ENCODE peak calls at places on chromosomes 6 and 20, in seven cellular contexts. J, V, P, O, E, T and C are unnamed samples.

GRCh38 chr6:1170793-1171192 is 141.1 kb upstream of the FOXQ1 start:
- DNase-seq in J (no peak), V (no peak), P (no peak), O (no peak), T (no peak), E (no peak), C (no peak)

GRCh38 chr6:134175532-134176282 is 123.3 kb upstream of the SLC2A12 start:
- DNase-seq in O (no peak), E (peak), T (peak), J (peak), P (peak), V (peak), C (peak)

GRCh38 chr20:61649105-61649878 is 397.2 kb downstream of the CDH4 start:
- DNase-seq in J (no peak), O (no peak), T (no peak), P (no peak), E (no peak), V (no peak), C (no peak)

GRCh38 chr6:134299236-134299635 is 18.7 kb downstream of the SGK1 start:
- DNase-seq in T (no peak), J (no peak), O (no peak), E (no peak), V (no peak), P (no peak), C (no peak)

GRCh38 chr6:139655783-139656705 is 281.6 kb upstream of the CITED2 start:
- DNase-seq in J (no peak), V (no peak), P (no peak), O (no peak), T (no peak), E (no peak), C (no peak)

GRCh38 chr6:122845916-122846632 is 57.0 kb downstream of the SMPDL3A start:
- DNase-seq in V (no peak), J (no peak), T (no peak), E (no peak), O (no peak), P (no peak), C (no peak)

GRCh38 chr6:22906091-22906549 is 336.8 kb downstream of the HDGFL1 start:
- DNase-seq in O (no peak), P (no peak), E (no peak), V (no peak), J (no peak), T (no peak), C (no peak)

GRCh38 chr6:32622545-32623401 is 14.4 kb upstream of the HLA-DQA1 start:
- DNase-seq in O (no peak), T (peak), P (peak), J (no peak), V (peak), E (no peak), C (no peak)

GRCh38 chr6:149888659-149889058 is 9.3 kb downstream of the RAET1E start:
- DNase-seq in O (no peak), T (no peak), E (no peak), J (no peak), V (no peak), P (no peak), C (no peak)

GRCh38 chr6:90087103-90087833 is 193.0 kb downstream of the GJA10 start:
- DNase-seq in O (no peak), E (no peak), V (no peak), P (no peak), T (no peak), J (no peak), C (no peak)

GRCh38 chr6:137657351-137657911 is 163.2 kb upstream of the OLIG3 start:
- DNase-seq in V (peak), O (no peak), P (no peak), E (no peak), T (no peak), J (no peak), C (no peak)

GRCh38 chr6:56772737-56773184 is 130.1 kb upstream of the DST start:
- DNase-seq in T (no peak), J (no peak), E (no peak), V (no peak), P (no peak), O (no peak), C (no peak)

GRCh38 chr20:51631011-51631950 is 88.8 kb upstream of the NFATC2 start:
- DNase-seq in J (no peak), P (no peak), T (no peak), E (no peak), O (no peak), V (peak), C (peak)

GRCh38 chr6:110331816-110332215 is 26.3 kb downstream of the METTL24 start:
- DNase-seq in T (no peak), E (no peak), O (peak), P (no peak), V (no peak), J (no peak), C (no peak)

GRCh38 chr6:135289816-135290215 is 108.7 kb downstream of the MYB start:
- DNase-seq in P (no peak), T (no peak), E (no peak), O (no peak), J (no peak), V (no peak), C (no peak)

GRCh38 chr6:140669321-140669720 is 1294.9 kb upstream of the CITED2 start:
- DNase-seq in J (no peak), P (no peak), O (no peak), E (no peak), V (no peak), T (no peak), C (no peak)

GRCh38 chr6:119978274-119978889 is 628.8 kb upstream of the MAN1A1 start:
- DNase-seq in O (no peak), T (no peak), J (no peak), P (no peak), E (no peak), V (no peak), C (no peak)

GRCh38 chr6:21596379-21597242 is 3.1 kb downstream of the SOX4 start:
- DNase-seq in P (peak), V (peak), T (peak), J (peak), E (peak), O (peak), C (no peak)

GRCh38 chr6:20907486-20908071 is 373.3 kb downstream of the CDKAL1 start:
- DNase-seq in P (no peak), E (no peak), T (no peak), J (no peak), O (no peak), V (no peak), C (no peak)

GRCh38 chr20:12695937-12696336 is 312.8 kb upstream of the SPTLC3 start:
- DNase-seq in V (no peak), T (no peak), E (no peak), J (no peak), P (no peak), O (no peak), C (no peak)